ENCODE peak calls at places on chromosome 12, in five cellular contexts. X is stomach; R is PC-3; H is naive thymus-derived CD4-positive, alpha-beta T cell; O is pancreas. J is an unnamed sample. For H3K4me1 and H3K36me3, the result is how much of the 10 kb centered on the place peaks cover.

GRCh38 chr12:79420146-79420618 is 270.6 kb downstream of the PAWR start:
- DNase-seq in X (no peak), R (peak), H (no peak), O (no peak), J (no peak)

GRCh38 chr12:111409403-111410228 is 3.9 kb downstream of the SH2B3 start:
- DNase-seq in X (no peak), R (no peak), H (no peak), O (peak), J (no peak)

GRCh38 chr12:34599530-34600513 is 577.5 kb downstream of the ALG10 start:
- DNase-seq in X (no peak), R (no peak), H (no peak), O (peak), J (no peak)

GRCh38 chr12:127507336-127507735 is 759.6 kb upstream of the TMEM132C start:
- DNase-seq in X (no peak), R (no peak), H (no peak), O (no peak), J (no peak)

GRCh38 chr12:56299853-56300643 is at the start of gene CS:
- DNase-seq in X (peak), R (peak), H (peak), O (peak), J (peak)

GRCh38 chr12:103751600-103751999 is 89.4 kb downstream of the NT5DC3 start:
- DNase-seq in X (no peak), R (no peak), H (no peak), O (no peak), J (no peak)

GRCh38 chr12:44876554-44877275 is 600 bp upstream of the NELL2 start:
- DNase-seq in X (no peak), R (peak), H (peak), O (peak), J (no peak)

GRCh38 chr12:30568453-30568852 is 127.2 kb downstream of the IPO8 start:
- DNase-seq in X (no peak), R (no peak), H (no peak), O (no peak), J (no peak)

GRCh38 chr12:52395761-52396434 is 10.2 kb downstream of the KRT82 start:
- DNase-seq in X (no peak), R (peak), H (no peak), O (no peak), J (no peak)

GRCh38 chr12:71840226-71840847 is 778 bp downstream of the TBC1D15 start:
- DNase-seq in X (no peak), R (peak), H (no peak), O (no peak), J (peak)

GRCh38 chr12:88308825-88309224 is 166.7 kb downstream of the TMTC3 start:
- DNase-seq in X (no peak), R (peak), H (no peak), O (no peak), J (no peak)

GRCh38 chr12:78951746-78952532 is 87.4 kb downstream of the SYT1 start:
- DNase-seq in X (no peak), R (peak), H (no peak), O (no peak), J (no peak)

GRCh38 chr12:62631531-62632520 is 165.2 kb downstream of the MON2 start:
- DNase-seq in X (peak), R (no peak), H (peak), O (peak), J (no peak)

GRCh38 chr12:5921027-5921909 is 23.8 kb downstream of the ANO2 start:
- DNase-seq in X (no peak), R (no peak), H (no peak), O (no peak), J (no peak)

GRCh38 chr12:10226740-10227139 is 14.1 kb downstream of the GABARAPL1 start:
- DNase-seq in X (no peak), R (no peak), H (no peak), O (no peak), J (no peak)

GRCh38 chr12:47219243-47219642 is 139.5 kb upstream of the AMIGO2 start:
- DNase-seq in X (no peak), R (peak), H (no peak), O (no peak), J (no peak)

GRCh38 chr12:214005-214736 is at the start of gene SLC6A12:
- DNase-seq in X (no peak), R (no peak), H (no peak), O (peak), J (no peak)

GRCh38 chr12:4648099-4648498 is 752 bp downstream of the AKAP3 start:
- DNase-seq in X (no peak), R (no peak), H (no peak), O (no peak), J (no peak)

GRCh38 chr12:95282266-95282665 is 64.7 kb downstream of the VEZT start:
- DNase-seq in X (no peak), R (no peak), H (no peak), O (no peak), J (no peak)

GRCh38 chr12:90126125-90126524 is 417.5 kb upstream of the ATP2B1 start:
- DNase-seq in X (no peak), R (peak), H (no peak), O (no peak), J (no peak)

GRCh38 chr12:80627773-80628172 is 79.7 kb upstream of the MYF6 start:
- DNase-seq in X (no peak), R (peak), H (no peak), O (no peak), J (no peak)

GRCh38 chr12:25124493-25124892 is 70.5 kb downstream of the DNAI7 start:
- DNase-seq in X (no peak), R (no peak), H (no peak), O (no peak), J (no peak)

GRCh38 chr12:103830025-103830725 is 10.9 kb downstream of the NT5DC3 start:
- DNase-seq in X (no peak), R (no peak), H (no peak), O (no peak), J (no peak)

GRCh38 chr12:113867258-113867657 is 98.9 kb downstream of the RBM19 start:
- DNase-seq in X (no peak), R (peak), H (no peak), O (no peak), J (no peak)

GRCh38 chr12:110688446-110689001 is 391 bp downstream of the HVCN1 start:
- DNase-seq in X (no peak), R (no peak), H (no peak), O (no peak), J (no peak)

GRCh38 chr12:121789800-121790748 is 3.4 kb downstream of the RHOF start:
- DNase-seq in X (peak), R (peak), H (peak), O (peak), J (peak)

GRCh38 chr12:94795520-94795919 is 145.2 kb upstream of the TMCC3 start:
- DNase-seq in X (no peak), R (peak), H (no peak), O (no peak), J (no peak)

GRCh38 chr12:56299308-56299852 is 750 bp downstream of the CS start:
- DNase-seq in X (no peak), R (peak), H (no peak), O (no peak), J (no peak)

GRCh38 chr12:57782608-57783465 is at the start of gene TSFM:
- DNase-seq in X (peak), R (peak), H (peak), O (peak), J (peak)

GRCh38 chr12:93003540-93004239 is 74.6 kb upstream of the EEA1 start:
- DNase-seq in X (no peak), R (no peak), H (no peak), O (no peak), J (no peak)

DNA sequence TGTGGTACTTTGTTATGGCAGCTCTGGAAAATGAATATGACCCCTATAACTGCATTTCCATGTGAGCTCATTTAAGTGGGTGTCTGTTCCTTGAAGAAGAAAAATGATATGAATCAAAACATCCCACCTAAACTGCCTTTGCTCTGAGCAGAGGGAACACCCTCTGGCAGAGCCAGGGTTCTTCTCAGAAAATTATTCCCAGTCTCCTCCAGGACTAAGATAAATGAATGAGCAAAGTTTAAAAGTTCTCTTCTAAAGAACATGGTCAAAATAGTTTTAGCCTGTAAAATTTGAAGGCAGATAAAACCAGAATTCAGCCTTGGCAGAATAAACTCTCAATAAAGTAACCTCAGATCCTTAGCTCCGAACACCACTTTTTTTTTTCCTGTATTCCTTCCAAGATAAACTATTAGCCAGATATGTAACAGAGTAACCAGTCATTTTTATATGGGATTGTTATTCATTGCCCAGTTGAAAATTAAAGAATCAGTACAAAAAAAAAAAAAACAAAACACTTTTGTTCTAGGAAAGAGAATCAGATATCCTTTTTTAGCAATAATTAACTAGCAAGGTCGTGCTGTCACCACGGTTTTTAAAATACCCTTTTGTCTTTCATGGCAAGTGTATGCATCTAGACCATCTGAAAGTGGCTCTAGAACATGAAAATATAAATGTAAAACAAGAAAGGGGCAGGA is 60.7 kb downstream of the CAPZA3 start:
- DNase-seq in X (no peak), R (no peak), H (no peak), O (no peak), J (no peak)
- H3K4me3 ChIP-seq in X (no peak), R (no peak), H (no peak), O (no peak), J (no peak)

GRCh38 chr12:28369483-28369882 is 179.2 kb downstream of the CCDC91 start:
- DNase-seq in X (no peak), R (no peak), H (no peak), O (no peak), J (no peak)

GRCh38 chr12:28367993-28368392 is 177.7 kb downstream of the CCDC91 start:
- DNase-seq in X (no peak), R (no peak), H (no peak), O (no peak), J (no peak)

GRCh38 chr12:28367326-28367725 is 177.1 kb downstream of the CCDC91 start:
- DNase-seq in X (no peak), R (no peak), H (no peak), O (no peak), J (no peak)
- H3K4me1 ChIP-seq in X (under half), R (under half), H (under half), O (under half), J (under half)

GRCh38 chr12:123643911-123644310 is 10.3 kb downstream of the GTF2H3 start:
- DNase-seq in X (no peak), R (no peak), H (no peak), O (no peak), J (no peak)
- H3K36me3 ChIP-seq in X (half or more), R (under half), H (under half), O (under half), J (under half)

GRCh38 chr12:49109631-49110172 is 945 bp downstream of the LMBR1L start:
- DNase-seq in X (no peak), R (no peak), H (no peak), O (no peak), J (no peak)
- H3K4me3 ChIP-seq in X (peak), R (peak), H (peak), O (peak), J (peak)

GRCh38 chr12:108690799-108691153 is 40.5 kb downstream of the CORO1C start:
- DNase-seq in X (no peak), R (no peak), H (no peak), O (no peak), J (no peak)
- H3K4me1 ChIP-seq in X (half or more), R (half or more), H (under half), O (under half), J (under half)

GRCh38 chr12:1758887-1759286 is 61.5 kb upstream of the LRTM2 start:
- DNase-seq in X (no peak), R (no peak), H (no peak), O (no peak), J (no peak)

GRCh38 chr12:1761857-1762256 is 58.5 kb upstream of the LRTM2 start:
- DNase-seq in X (no peak), R (no peak), H (no peak), O (no peak), J (no peak)

GRCh38 chr12:1766110-1766509 is 54.3 kb upstream of the LRTM2 start:
- DNase-seq in X (no peak), R (no peak), H (no peak), O (no peak), J (no peak)

DNA sequence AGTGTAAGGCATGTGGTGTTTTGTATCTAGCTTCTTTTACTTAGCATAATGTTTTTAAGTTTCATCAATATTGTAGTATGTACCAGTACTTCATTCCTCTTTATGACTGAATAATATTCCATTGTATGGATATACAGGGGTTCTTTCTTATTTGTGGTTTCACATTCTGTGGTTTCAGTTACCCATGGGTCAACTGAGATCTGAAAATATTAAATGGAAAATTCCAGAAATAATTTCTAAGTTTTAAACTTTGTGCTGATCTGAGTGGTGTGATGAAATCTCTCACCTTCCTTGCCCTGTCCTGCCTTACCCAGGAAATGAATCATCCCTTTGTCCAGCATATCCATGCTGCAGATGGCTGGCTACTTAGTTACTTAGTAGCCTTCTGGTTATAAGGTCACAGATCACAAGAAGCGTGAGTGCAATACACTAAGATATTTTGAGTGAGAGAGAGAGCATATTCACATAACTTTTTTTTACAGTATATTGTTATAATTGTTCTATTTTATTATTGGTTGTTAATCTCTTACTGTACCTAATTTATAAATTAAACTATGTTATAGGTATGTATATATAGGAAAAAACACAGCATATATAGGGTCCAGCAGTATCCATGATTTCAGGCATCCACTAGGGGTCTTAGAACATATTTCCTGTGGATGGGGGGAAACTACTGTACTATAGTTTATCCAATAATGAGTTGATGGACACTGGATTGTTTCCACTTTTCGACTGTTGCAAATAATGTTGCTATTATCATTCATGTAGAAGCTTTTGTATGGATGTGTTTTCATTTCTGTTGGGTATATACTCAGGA is 59.6 kb upstream of the LRTM2 start:
- DNase-seq in X (no peak), R (no peak), H (no peak), O (no peak), J (no peak)
- H3K36me3 ChIP-seq in X (under half), R (under half), H (under half), O (under half), J (under half)

J was measured in CD4-positive, CD25-positive, alpha-beta regulatory T cell.